ENCODE peak calls at places on chromosomes 4 and X, in seven cellular contexts. C, Z, R, S, L, D and W are unnamed samples.

GRCh38 chr4:3747582-3747906 is 18.6 kb upstream of the ADRA2C start:
- DNase-seq in R (no peak), D (no peak), C (no peak), L (peak; percentile 26), Z (no peak), S (no peak), W (peak; percentile 48)

GRCh38 chrX:24153175-24153795 is 3.8 kb downstream of the ZFX start:
- DNase-seq in R (no peak), L (peak; percentile 16), C (no peak), S (no peak), D (no peak), Z (no peak), W (no peak)

GRCh38 chr4:1060121-1060520 is 48.7 kb downstream of the FGFRL1 start:
- DNase-seq in C (no peak), Z (no peak), S (no peak), D (peak; percentile 30), L (no peak), R (no peak), W (no peak)

GRCh38 chrX:71053217-71053621 is 14.9 kb downstream of the SNX12 start:
- DNase-seq in R (peak; percentile 19), C (no peak), L (no peak), Z (no peak), D (no peak), S (no peak), W (no peak)

GRCh38 chr4:95998311-95998710 is 158.4 kb downstream of the PDHA2 start:
- DNase-seq in Z (no peak), D (no peak), C (no peak), R (no peak), S (no peak), L (no peak), W (no peak)

GRCh38 chr4:6011686-6012085 is 6.5 kb downstream of the C4orf50 start:
- DNase-seq in Z (no peak), C (no peak), R (no peak), L (no peak), D (no peak), S (peak; percentile 45), W (no peak)

GRCh38 chr4:80033581-80033980 is 39.4 kb downstream of the ANTXR2 start:
- DNase-seq in L (no peak), R (no peak), D (no peak), C (no peak), Z (no peak), S (no peak), W (no peak)

GRCh38 chr4:142493255-142493976 is 352.7 kb downstream of the INPP4B start:
- DNase-seq in L (no peak), C (no peak), S (no peak), Z (no peak), R (peak; percentile 17), D (no peak), W (no peak)

GRCh38 chr4:7595883-7596535 is 161.3 kb upstream of the PSAPL1 start:
- DNase-seq in D (no peak), L (no peak), R (no peak), C (no peak), S (no peak), Z (no peak), W (no peak)

GRCh38 chrX:116357317-116357716 is 79.1 kb upstream of the SLC6A14 start:
- DNase-seq in R (no peak), Z (no peak), L (no peak), C (no peak), D (no peak), S (no peak), W (no peak)